ENCODE peak calls at places on chromosome 1, in five cellular contexts. One of them, this sample, is unnamed.

GRCh38 chr1:203557390-203557789 is 63.4 kb downstream of the OPTC start:
- DNase-seq in heart left ventricle: peak; percentile 89
- DNase-seq in keratinocyte: no peak
- DNase-seq in suprapubic skin: peak; percentile 75
- DNase-seq in IMR-90: peak; percentile 83
- DNase-seq in this sample: no peak

GRCh38 chr1:32779242-32779641 is 37.9 kb downstream of the YARS1 start:
- DNase-seq in heart left ventricle: no peak
- DNase-seq in keratinocyte: no peak
- DNase-seq in suprapubic skin: no peak
- DNase-seq in IMR-90: no peak
- DNase-seq in this sample: no peak

GRCh38 chr1:48017716-48018115 is 20.5 kb upstream of the TRABD2B start:
- DNase-seq in heart left ventricle: no peak
- DNase-seq in keratinocyte: no peak
- DNase-seq in suprapubic skin: no peak
- DNase-seq in IMR-90: peak; percentile 25
- DNase-seq in this sample: peak; percentile 92

GRCh38 chr1:193111641-193112090 is 6.5 kb upstream of the GLRX2 start:
- DNase-seq in heart left ventricle: peak; percentile 75
- DNase-seq in keratinocyte: no peak
- DNase-seq in suprapubic skin: peak; percentile 79
- DNase-seq in IMR-90: peak; percentile 87
- DNase-seq in this sample: peak; percentile 91

GRCh38 chr1:224540535-224540934 is 75.6 kb upstream of the CNIH3 start:
- DNase-seq in heart left ventricle: no peak
- DNase-seq in keratinocyte: no peak
- DNase-seq in suprapubic skin: no peak
- DNase-seq in IMR-90: no peak
- DNase-seq in this sample: no peak

GRCh38 chr1:94526152-94526551 is 15.4 kb downstream of the F3 start:
- DNase-seq in heart left ventricle: no peak
- DNase-seq in keratinocyte: no peak
- DNase-seq in suprapubic skin: no peak
- DNase-seq in IMR-90: peak; percentile 71
- DNase-seq in this sample: no peak

GRCh38 chr1:170640581-170640980 is 23.4 kb upstream of the PRRX1 start:
- DNase-seq in heart left ventricle: no peak
- DNase-seq in keratinocyte: no peak
- DNase-seq in suprapubic skin: no peak
- DNase-seq in IMR-90: peak; percentile 28
- DNase-seq in this sample: no peak

GRCh38 chr1:3017440-3018050 is 3.7 kb upstream of the ACTRT2 start:
- DNase-seq in heart left ventricle: no peak
- DNase-seq in keratinocyte: no peak
- DNase-seq in suprapubic skin: no peak
- DNase-seq in IMR-90: no peak
- DNase-seq in this sample: no peak

GRCh38 chr1:226950316-226950715 is 10.2 kb downstream of the COQ8A start:
- DNase-seq in heart left ventricle: no peak
- DNase-seq in keratinocyte: no peak
- DNase-seq in suprapubic skin: no peak
- DNase-seq in IMR-90: no peak
- DNase-seq in this sample: no peak

GRCh38 chr1:54204199-54204598 is 4.2 kb downstream of the MRPL37 start:
- DNase-seq in heart left ventricle: no peak
- DNase-seq in keratinocyte: no peak
- DNase-seq in suprapubic skin: no peak
- DNase-seq in IMR-90: no peak
- DNase-seq in this sample: no peak

GRCh38 chr1:230548997-230549396 is 93.3 kb upstream of the COG2 start:
- DNase-seq in heart left ventricle: no peak
- DNase-seq in keratinocyte: no peak
- DNase-seq in suprapubic skin: no peak
- DNase-seq in IMR-90: no peak
- DNase-seq in this sample: no peak

GRCh38 chr1:36306210-36306901 is at the start of gene SH3D21:
- DNase-seq in heart left ventricle: peak; percentile 50
- DNase-seq in keratinocyte: peak; percentile 41
- DNase-seq in suprapubic skin: peak; percentile 72
- DNase-seq in IMR-90: no peak
- DNase-seq in this sample: peak; percentile 31

GRCh38 chr1:194071200-194071599 is 884.8 kb upstream of the B3GALT2 start:
- DNase-seq in heart left ventricle: no peak
- DNase-seq in keratinocyte: no peak
- DNase-seq in suprapubic skin: no peak
- DNase-seq in IMR-90: no peak
- DNase-seq in this sample: no peak

GRCh38 chr1:177124578-177125278 is 39.8 kb downstream of the ASTN1 start:
- DNase-seq in heart left ventricle: no peak
- DNase-seq in keratinocyte: no peak
- DNase-seq in suprapubic skin: no peak
- DNase-seq in IMR-90: no peak
- DNase-seq in this sample: no peak

GRCh38 chr1:975896-976683 is 5.8 kb downstream of the PERM1 start:
- DNase-seq in heart left ventricle: no peak
- DNase-seq in keratinocyte: no peak
- DNase-seq in suprapubic skin: no peak
- DNase-seq in IMR-90: peak; percentile 36
- DNase-seq in this sample: peak; percentile 42

GRCh38 chr1:17635811-17636210 is 96.3 kb downstream of the ARHGEF10L start:
- DNase-seq in heart left ventricle: peak; percentile 55
- DNase-seq in keratinocyte: no peak
- DNase-seq in suprapubic skin: no peak
- DNase-seq in IMR-90: no peak
- DNase-seq in this sample: no peak

GRCh38 chr1:221462345-221462744 is 279.5 kb downstream of the DUSP10 start:
- DNase-seq in heart left ventricle: no peak
- DNase-seq in keratinocyte: peak; percentile 30
- DNase-seq in suprapubic skin: no peak
- DNase-seq in IMR-90: no peak
- DNase-seq in this sample: peak; percentile 53

GRCh38 chr1:2821970-2822620 is 20.6 kb upstream of the TTC34 start:
- DNase-seq in heart left ventricle: peak; percentile 44
- DNase-seq in keratinocyte: no peak
- DNase-seq in suprapubic skin: no peak
- DNase-seq in IMR-90: no peak
- DNase-seq in this sample: peak; percentile 1

GRCh38 chr1:229217716-229218115 is 53.2 kb upstream of the RAB4A start:
- DNase-seq in heart left ventricle: no peak
- DNase-seq in keratinocyte: no peak
- DNase-seq in suprapubic skin: no peak
- DNase-seq in IMR-90: no peak
- DNase-seq in this sample: no peak
- TF ChIP-seq CTCF in heart left ventricle: no peak
- TF ChIP-seq CTCF in keratinocyte: no peak
- TF ChIP-seq CTCF in suprapubic skin: no peak
- TF ChIP-seq CTCF in IMR-90: no peak
- TF ChIP-seq CTCF in this sample: peak; percentile 11

DNA sequence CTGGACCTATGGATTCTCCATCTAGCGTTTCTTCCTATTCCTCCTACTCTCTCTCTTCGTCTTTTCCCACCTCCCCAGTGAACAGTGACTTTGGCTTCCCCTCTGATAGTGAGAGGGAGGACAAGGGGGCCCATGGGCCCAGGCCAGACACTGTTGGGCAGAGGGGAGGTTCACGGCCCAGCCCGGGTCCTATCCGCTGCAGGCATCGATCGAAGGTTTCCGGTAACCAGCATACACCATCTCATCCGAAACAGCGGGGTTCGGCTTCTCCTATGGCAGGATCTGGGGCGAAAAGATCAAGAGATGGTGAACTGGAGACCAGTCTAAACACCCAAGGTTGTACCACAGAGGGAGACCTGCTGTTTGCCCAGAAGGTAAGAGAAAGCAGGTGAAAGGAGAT is 906 bp downstream of the CIART start:
- DNase-seq in heart left ventricle: no peak
- DNase-seq in keratinocyte: no peak
- DNase-seq in suprapubic skin: no peak
- DNase-seq in IMR-90: no peak
- DNase-seq in this sample: no peak
- H3K4me3 ChIP-seq in heart left ventricle: peak overlapping the region; percentile 60
- H3K4me3 ChIP-seq in keratinocyte: no peak overlapping the region
- H3K4me3 ChIP-seq in suprapubic skin: peak overlapping the region; percentile 48
- H3K4me3 ChIP-seq in IMR-90: peak overlapping the region; percentile 58
- H3K4me3 ChIP-seq in this sample: peak overlapping the region; percentile 57

GRCh38 chr1:156547982-156548381 is 24.4 kb downstream of the IQGAP3 start:
- DNase-seq in heart left ventricle: no peak
- DNase-seq in keratinocyte: no peak
- DNase-seq in suprapubic skin: no peak
- DNase-seq in IMR-90: no peak
- DNase-seq in this sample: no peak

GRCh38 chr1:156550346-156550745 is 22.0 kb downstream of the IQGAP3 start:
- DNase-seq in heart left ventricle: no peak
- DNase-seq in keratinocyte: no peak
- DNase-seq in suprapubic skin: no peak
- DNase-seq in IMR-90: no peak
- DNase-seq in this sample: no peak

GRCh38 chr1:156549831-156550230 is 22.5 kb downstream of the IQGAP3 start:
- DNase-seq in heart left ventricle: no peak
- DNase-seq in keratinocyte: no peak
- DNase-seq in suprapubic skin: no peak
- DNase-seq in IMR-90: no peak
- DNase-seq in this sample: no peak

GRCh38 chr1:156551066-156551643 is 21.2 kb downstream of the IQGAP3 start:
- DNase-seq in heart left ventricle: no peak
- DNase-seq in keratinocyte: no peak
- DNase-seq in suprapubic skin: no peak
- DNase-seq in IMR-90: no peak
- DNase-seq in this sample: no peak

GRCh38 chr1:156549390-156549789 is 23.0 kb downstream of the IQGAP3 start:
- DNase-seq in heart left ventricle: no peak
- DNase-seq in keratinocyte: no peak
- DNase-seq in suprapubic skin: no peak
- DNase-seq in IMR-90: no peak
- DNase-seq in this sample: no peak
- TF ChIP-seq CTCF in heart left ventricle: no peak
- TF ChIP-seq CTCF in keratinocyte: no peak
- TF ChIP-seq CTCF in suprapubic skin: no peak
- TF ChIP-seq CTCF in IMR-90: no peak
- TF ChIP-seq CTCF in this sample: no peak

GRCh38 chr1:108049083-108049819 is 84.3 kb upstream of the VAV3 start:
- DNase-seq in heart left ventricle: peak; percentile 33
- DNase-seq in keratinocyte: no peak
- DNase-seq in suprapubic skin: peak; percentile 78
- DNase-seq in IMR-90: no peak
- DNase-seq in this sample: peak; percentile 40

GRCh38 chr1:108053291-108054023 is 88.5 kb upstream of the VAV3 start:
- DNase-seq in heart left ventricle: peak; percentile 37
- DNase-seq in keratinocyte: no peak
- DNase-seq in suprapubic skin: no peak
- DNase-seq in IMR-90: peak; percentile 2
- DNase-seq in this sample: peak; percentile 65

GRCh38 chr1:108050134-108050533 is 85.2 kb upstream of the VAV3 start:
- DNase-seq in heart left ventricle: peak; percentile 51
- DNase-seq in keratinocyte: no peak
- DNase-seq in suprapubic skin: no peak
- DNase-seq in IMR-90: no peak
- DNase-seq in this sample: no peak

GRCh38 chr1:108051625-108052382 is 86.8 kb upstream of the VAV3 start:
- DNase-seq in heart left ventricle: no peak
- DNase-seq in keratinocyte: no peak
- DNase-seq in suprapubic skin: no peak
- DNase-seq in IMR-90: no peak
- DNase-seq in this sample: peak; percentile 30

DNA sequence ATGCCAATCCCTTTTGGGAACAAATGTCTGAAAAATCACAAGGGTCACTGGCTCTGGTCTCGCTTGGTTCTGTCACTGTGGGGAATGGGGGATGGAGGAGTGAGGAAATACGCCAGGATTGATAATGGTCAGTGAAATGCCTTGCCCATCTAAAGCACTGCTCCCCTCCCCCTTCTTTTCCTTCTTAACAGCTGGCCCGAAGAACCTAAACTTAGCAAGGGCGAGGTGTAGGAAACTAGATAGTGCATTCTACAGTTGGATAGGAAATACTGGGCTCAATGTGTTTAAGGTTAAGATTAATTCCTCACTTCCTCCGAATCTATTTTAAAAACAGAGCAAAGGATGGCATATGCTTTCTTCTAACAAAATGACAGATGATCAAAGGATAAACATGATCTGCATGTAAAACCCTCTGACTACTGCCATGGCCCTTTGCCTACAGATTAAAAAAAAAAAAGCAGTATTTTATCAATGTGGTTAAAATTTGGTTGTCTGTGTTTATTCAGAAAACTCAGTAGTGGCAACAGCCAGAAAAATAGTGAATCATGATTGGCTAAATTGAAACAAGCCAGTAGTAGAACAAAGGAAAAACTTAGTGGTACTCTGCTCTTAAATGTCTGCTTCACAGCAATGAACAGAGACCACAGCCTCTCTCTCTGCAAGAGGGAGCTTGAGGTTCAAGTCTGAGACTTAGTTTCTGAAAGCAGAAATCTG is 86.1 kb upstream of the VAV3 start:
- DNase-seq in heart left ventricle: no peak
- DNase-seq in keratinocyte: no peak
- DNase-seq in suprapubic skin: no peak
- DNase-seq in IMR-90: no peak
- DNase-seq in this sample: no peak
- H3K4me3 ChIP-seq in heart left ventricle: no peak overlapping the region
- H3K4me3 ChIP-seq in keratinocyte: no peak overlapping the region
- H3K4me3 ChIP-seq in suprapubic skin: peak overlapping the region; percentile 6
- H3K4me3 ChIP-seq in IMR-90: no peak overlapping the region
- H3K4me3 ChIP-seq in this sample: no peak overlapping the region

GRCh38 chr1:155261401-155261887 is 716 bp downstream of the SCAMP3 start:
- DNase-seq in heart left ventricle: no peak
- DNase-seq in keratinocyte: no peak
- DNase-seq in suprapubic skin: no peak
- DNase-seq in IMR-90: peak; percentile 15
- DNase-seq in this sample: no peak
- TF ChIP-seq CTCF in heart left ventricle: no peak
- TF ChIP-seq CTCF in keratinocyte: no peak
- TF ChIP-seq CTCF in suprapubic skin: no peak
- TF ChIP-seq CTCF in IMR-90: no peak
- TF ChIP-seq CTCF in this sample: no peak

GRCh38 chr1:12405325-12406217 is 175.7 kb downstream of the VPS13D start:
- DNase-seq in heart left ventricle: peak; percentile 36
- DNase-seq in keratinocyte: no peak
- DNase-seq in suprapubic skin: no peak
- DNase-seq in IMR-90: peak; percentile 36
- DNase-seq in this sample: peak; percentile 81
- H3K4me3 ChIP-seq in heart left ventricle: no peak overlapping the region
- H3K4me3 ChIP-seq in keratinocyte: no peak overlapping the region
- H3K4me3 ChIP-seq in suprapubic skin: no peak overlapping the region
- H3K4me3 ChIP-seq in IMR-90: no peak overlapping the region
- H3K4me3 ChIP-seq in this sample: no peak overlapping the region

DNA sequence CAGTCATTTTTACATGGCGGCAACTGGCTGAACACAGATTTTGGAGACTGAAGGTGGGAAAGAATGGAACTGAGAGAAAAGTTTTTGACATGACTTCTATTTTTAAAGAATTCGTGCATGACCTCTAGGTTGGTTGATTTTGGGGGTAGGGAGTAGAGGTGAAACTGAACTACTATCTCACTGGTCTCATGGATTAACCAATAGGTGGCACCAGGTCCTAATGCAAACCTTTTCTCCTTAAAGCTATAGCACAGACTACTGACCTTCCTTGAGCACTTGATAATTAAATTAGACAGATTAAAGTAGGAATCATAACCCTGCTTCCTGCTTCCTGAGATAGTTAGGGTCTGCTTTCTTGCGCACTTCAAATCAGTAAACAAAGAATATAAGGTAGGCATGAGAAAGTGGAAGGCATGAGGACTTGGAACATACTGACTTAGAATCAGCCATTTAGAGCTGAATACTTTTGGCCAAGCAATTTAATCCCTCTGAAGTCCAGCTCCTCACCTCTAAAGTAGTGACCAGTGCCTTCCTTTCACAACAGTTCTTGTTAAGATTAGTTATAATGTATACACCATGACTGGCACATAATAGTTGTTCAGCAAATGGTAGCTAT is 206.0 kb downstream of the CENPF start:
- DNase-seq in heart left ventricle: no peak
- DNase-seq in keratinocyte: no peak
- DNase-seq in suprapubic skin: no peak
- DNase-seq in IMR-90: peak; percentile 62
- DNase-seq in this sample: peak; percentile 72
- TF ChIP-seq CTCF in heart left ventricle: no peak
- TF ChIP-seq CTCF in keratinocyte: peak; percentile 51
- TF ChIP-seq CTCF in suprapubic skin: no peak
- TF ChIP-seq CTCF in IMR-90: peak; percentile 57
- TF ChIP-seq CTCF in this sample: peak; percentile 71